ENCODE peak calls at places on chromosomes 6 and 20, in six cellular contexts. One of them, this sample, is unnamed.

GRCh38 chr6:40344566-40345185 is 242.5 kb downstream of the LRFN2 start:
- DNase-seq in lower lobe of right lung: no peak
- DNase-seq in posterior cingulate gyrus: no peak
- DNase-seq in M059J: no peak
- DNase-seq in LoVo: no peak
- DNase-seq in stimulated activated effector memory CD8-positive, alpha-beta T cell treated with anti-CD3 and anti-CD28 coated beads, Interleukin-12 subunit alpha, Interleukin-12 subunit beta, amount 100 ng/mL, for 72 hours: no peak
- DNase-seq in this sample: no peak

GRCh38 chr6:89784838-89785237 is 34.8 kb downstream of the MDN1 start:
- DNase-seq in lower lobe of right lung: no peak
- DNase-seq in posterior cingulate gyrus: no peak
- DNase-seq in M059J: no peak
- DNase-seq in LoVo: no peak
- DNase-seq in stimulated activated effector memory CD8-positive, alpha-beta T cell treated with anti-CD3 and anti-CD28 coated beads, Interleukin-12 subunit alpha, Interleukin-12 subunit beta, amount 100 ng/mL, for 72 hours: no peak
- DNase-seq in this sample: no peak

GRCh38 chr20:49765846-49766541 is 46.6 kb upstream of the SLC9A8 start:
- DNase-seq in lower lobe of right lung: no peak
- DNase-seq in posterior cingulate gyrus: no peak
- DNase-seq in M059J: no peak
- DNase-seq in LoVo: no peak
- DNase-seq in stimulated activated effector memory CD8-positive, alpha-beta T cell treated with anti-CD3 and anti-CD28 coated beads, Interleukin-12 subunit alpha, Interleukin-12 subunit beta, amount 100 ng/mL, for 72 hours: no peak
- DNase-seq in this sample: no peak

GRCh38 chr6:137342607-137343186 is 123.5 kb upstream of the IFNGR1 start:
- DNase-seq in lower lobe of right lung: peak
- DNase-seq in posterior cingulate gyrus: peak
- DNase-seq in M059J: no peak
- DNase-seq in LoVo: no peak
- DNase-seq in stimulated activated effector memory CD8-positive, alpha-beta T cell treated with anti-CD3 and anti-CD28 coated beads, Interleukin-12 subunit alpha, Interleukin-12 subunit beta, amount 100 ng/mL, for 72 hours: no peak
- DNase-seq in this sample: no peak

GRCh38 chr6:90701146-90701781 is 114.4 kb upstream of the MAP3K7 start:
- DNase-seq in lower lobe of right lung: no peak
- DNase-seq in posterior cingulate gyrus: no peak
- DNase-seq in M059J: peak
- DNase-seq in LoVo: peak
- DNase-seq in stimulated activated effector memory CD8-positive, alpha-beta T cell treated with anti-CD3 and anti-CD28 coated beads, Interleukin-12 subunit alpha, Interleukin-12 subunit beta, amount 100 ng/mL, for 72 hours: no peak
- DNase-seq in this sample: no peak

GRCh38 chr20:32203556-32204484 is 3.7 kb downstream of the PLAGL2 start:
- DNase-seq in lower lobe of right lung: no peak
- DNase-seq in posterior cingulate gyrus: no peak
- DNase-seq in M059J: no peak
- DNase-seq in LoVo: no peak
- DNase-seq in stimulated activated effector memory CD8-positive, alpha-beta T cell treated with anti-CD3 and anti-CD28 coated beads, Interleukin-12 subunit alpha, Interleukin-12 subunit beta, amount 100 ng/mL, for 72 hours: peak
- DNase-seq in this sample: no peak

GRCh38 chr6:133341607-133342158 is 100.5 kb downstream of the EYA4 start:
- DNase-seq in lower lobe of right lung: no peak
- DNase-seq in posterior cingulate gyrus: no peak
- DNase-seq in M059J: peak
- DNase-seq in LoVo: no peak
- DNase-seq in stimulated activated effector memory CD8-positive, alpha-beta T cell treated with anti-CD3 and anti-CD28 coated beads, Interleukin-12 subunit alpha, Interleukin-12 subunit beta, amount 100 ng/mL, for 72 hours: no peak
- DNase-seq in this sample: no peak

GRCh38 chr20:9506964-9507369 is 7.4 kb upstream of the LAMP5 start:
- DNase-seq in lower lobe of right lung: no peak
- DNase-seq in posterior cingulate gyrus: peak
- DNase-seq in M059J: no peak
- DNase-seq in LoVo: no peak
- DNase-seq in stimulated activated effector memory CD8-positive, alpha-beta T cell treated with anti-CD3 and anti-CD28 coated beads, Interleukin-12 subunit alpha, Interleukin-12 subunit beta, amount 100 ng/mL, for 72 hours: no peak
- DNase-seq in this sample: no peak

GRCh38 chr6:105926318-105926717 is 159.8 kb upstream of the PRDM1 start:
- DNase-seq in lower lobe of right lung: no peak
- DNase-seq in posterior cingulate gyrus: no peak
- DNase-seq in M059J: no peak
- DNase-seq in LoVo: no peak
- DNase-seq in stimulated activated effector memory CD8-positive, alpha-beta T cell treated with anti-CD3 and anti-CD28 coated beads, Interleukin-12 subunit alpha, Interleukin-12 subunit beta, amount 100 ng/mL, for 72 hours: no peak
- DNase-seq in this sample: no peak

GRCh38 chr6:87669051-87669450 is 33.0 kb downstream of the AKIRIN2 start:
- DNase-seq in lower lobe of right lung: no peak
- DNase-seq in posterior cingulate gyrus: no peak
- DNase-seq in M059J: no peak
- DNase-seq in LoVo: no peak
- DNase-seq in stimulated activated effector memory CD8-positive, alpha-beta T cell treated with anti-CD3 and anti-CD28 coated beads, Interleukin-12 subunit alpha, Interleukin-12 subunit beta, amount 100 ng/mL, for 72 hours: no peak
- DNase-seq in this sample: no peak

GRCh38 chr20:21103582-21104465 is 2.3 kb downstream of the LINC00237 start:
- DNase-seq in lower lobe of right lung: no peak
- DNase-seq in posterior cingulate gyrus: no peak
- DNase-seq in M059J: no peak
- DNase-seq in LoVo: no peak
- DNase-seq in stimulated activated effector memory CD8-positive, alpha-beta T cell treated with anti-CD3 and anti-CD28 coated beads, Interleukin-12 subunit alpha, Interleukin-12 subunit beta, amount 100 ng/mL, for 72 hours: no peak
- DNase-seq in this sample: no peak